ENCODE peak calls at places on chromosomes 1 and 21, in five cellular contexts. P is tibial artery, H is lower lobe of right lung, W is uterus, C is thoracic aorta. Y is an unnamed sample. For H3K4me1, the result is how much of the 10 kb centered on the place peaks cover.

GRCh38 chr1:198275598-198275997 is 118.8 kb downstream of the NEK7 start:
- DNase-seq in P (no peak), H (no peak), W (no peak), C (no peak), Y (no peak)

GRCh38 chr1:18735369-18735997 is 104.8 kb downstream of the PAX7 start:
- DNase-seq in P (no peak), H (no peak), W (no peak), C (no peak), Y (no peak)

GRCh38 chr1:31583995-31584868 is 7.9 kb downstream of the TINAGL1 start:
- DNase-seq in P (peak), H (peak), W (peak), C (peak), Y (peak)

GRCh38 chr21:42038826-42039425 is 28.8 kb upstream of the ZBTB21 start:
- DNase-seq in P (no peak), H (no peak), W (no peak), C (no peak), Y (no peak)

GRCh38 chr1:225875044-225875822 is 6.9 kb downstream of the TMEM63A start:
- DNase-seq in P (no peak), H (peak), W (no peak), C (no peak), Y (peak)

GRCh38 chr21:25507522-25507921 is 99.8 kb downstream of the MRPL39 start:
- DNase-seq in P (no peak), H (no peak), W (no peak), C (no peak), Y (no peak)

GRCh38 chr1:183778568-183779433 is 26.1 kb upstream of the RGL1 start:
- DNase-seq in P (no peak), H (no peak), W (no peak), C (no peak), Y (no peak)

GRCh38 chr21:42063578-42064521 is 7.3 kb upstream of the UMODL1 start:
- DNase-seq in P (no peak), H (peak), W (no peak), C (no peak), Y (peak)

GRCh38 chr1:155010211-155010918 is 7.8 kb downstream of the ZBTB7B start:
- DNase-seq in P (no peak), H (no peak), W (no peak), C (no peak), Y (no peak)

GRCh38 chr1:245500546-245500945 is 345.8 kb downstream of the KIF26B start:
- DNase-seq in P (no peak), H (no peak), W (no peak), C (no peak), Y (no peak)

GRCh38 chr1:74713849-74714248 is 19.0 kb downstream of the CRYZ start:
- DNase-seq in P (no peak), H (no peak), W (no peak), C (no peak), Y (no peak)

GRCh38 chr1:178684542-178685000 is 40.5 kb upstream of the RALGPS2 start:
- DNase-seq in P (no peak), H (no peak), W (no peak), C (no peak), Y (no peak)

GRCh38 chr1:70768211-70768610 is 279.4 kb downstream of the PTGER3 start:
- DNase-seq in P (no peak), H (no peak), W (no peak), C (no peak), Y (no peak)

GRCh38 chr1:3226664-3227371 is 157.8 kb downstream of the PRDM16 start:
- DNase-seq in P (no peak), H (no peak), W (no peak), C (no peak), Y (no peak)

GRCh38 chr1:151158751-151159251 is 2.4 kb downstream of the TNFAIP8L2 start:
- DNase-seq in P (no peak), H (no peak), W (no peak), C (no peak), Y (no peak)

GRCh38 chr1:151156515-151156819 is at the start of gene TNFAIP8L2:
- DNase-seq in P (peak), H (peak), W (no peak), C (no peak), Y (peak)

GRCh38 chr1:151157067-151157531 is 650 bp downstream of the TNFAIP8L2 start:
- DNase-seq in P (no peak), H (no peak), W (no peak), C (no peak), Y (no peak)

GRCh38 chr1:151159373-151159772 is 2.9 kb downstream of the TNFAIP8L2 start:
- DNase-seq in P (no peak), H (no peak), W (no peak), C (no peak), Y (no peak)

GRCh38 chr1:151158311-151158710 is 1.9 kb downstream of the TNFAIP8L2 start:
- DNase-seq in P (no peak), H (no peak), W (no peak), C (no peak), Y (no peak)
- H3K27ac ChIP-seq in P (no peak), H (no peak), W (no peak), C (no peak), Y (no peak)

GRCh38 chr1:200634449-200635122 is 14.0 kb upstream of the KIF14 start:
- DNase-seq in P (no peak), H (no peak), W (no peak), C (no peak), Y (no peak)
- TF ChIP-seq CTCF in P (no peak), H (no peak), W (no peak), C (no peak), Y (no peak)

DNA sequence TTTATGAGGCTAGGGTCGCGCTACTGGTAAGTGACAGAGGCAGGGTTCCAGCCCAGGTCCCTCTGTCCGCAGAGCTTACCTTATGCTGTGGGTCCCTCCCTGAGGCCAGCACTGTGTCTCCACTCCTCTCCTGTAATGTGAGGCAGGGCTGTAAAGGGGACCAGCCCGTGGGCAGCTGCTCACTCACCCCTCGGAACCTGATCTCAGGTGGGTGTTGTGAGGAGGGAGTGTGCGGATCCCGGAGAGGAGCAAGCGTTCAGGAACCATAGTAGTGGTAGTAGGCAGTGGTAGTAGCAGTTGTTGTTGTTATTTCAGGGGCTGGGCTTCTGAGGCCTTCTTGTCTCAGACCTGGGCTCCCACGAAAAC is 1.7 kb downstream of the ZC3H12A start:
- DNase-seq in P (no peak), H (no peak), W (no peak), C (no peak), Y (no peak)
- H3K4me1 ChIP-seq in P (under half), H (half or more), W (under half), C (half or more), Y (half or more)

GRCh38 chr1:227417622-227418245 is 99.4 kb upstream of the CDC42BPA start:
- DNase-seq in P (no peak), H (no peak), W (no peak), C (no peak), Y (no peak)

GRCh38 chr1:227420147-227420546 is 101.9 kb upstream of the CDC42BPA start:
- DNase-seq in P (no peak), H (no peak), W (no peak), C (no peak), Y (no peak)

GRCh38 chr1:227411066-227411465 is 92.8 kb upstream of the CDC42BPA start:
- DNase-seq in P (no peak), H (no peak), W (no peak), C (no peak), Y (no peak)

DNA sequence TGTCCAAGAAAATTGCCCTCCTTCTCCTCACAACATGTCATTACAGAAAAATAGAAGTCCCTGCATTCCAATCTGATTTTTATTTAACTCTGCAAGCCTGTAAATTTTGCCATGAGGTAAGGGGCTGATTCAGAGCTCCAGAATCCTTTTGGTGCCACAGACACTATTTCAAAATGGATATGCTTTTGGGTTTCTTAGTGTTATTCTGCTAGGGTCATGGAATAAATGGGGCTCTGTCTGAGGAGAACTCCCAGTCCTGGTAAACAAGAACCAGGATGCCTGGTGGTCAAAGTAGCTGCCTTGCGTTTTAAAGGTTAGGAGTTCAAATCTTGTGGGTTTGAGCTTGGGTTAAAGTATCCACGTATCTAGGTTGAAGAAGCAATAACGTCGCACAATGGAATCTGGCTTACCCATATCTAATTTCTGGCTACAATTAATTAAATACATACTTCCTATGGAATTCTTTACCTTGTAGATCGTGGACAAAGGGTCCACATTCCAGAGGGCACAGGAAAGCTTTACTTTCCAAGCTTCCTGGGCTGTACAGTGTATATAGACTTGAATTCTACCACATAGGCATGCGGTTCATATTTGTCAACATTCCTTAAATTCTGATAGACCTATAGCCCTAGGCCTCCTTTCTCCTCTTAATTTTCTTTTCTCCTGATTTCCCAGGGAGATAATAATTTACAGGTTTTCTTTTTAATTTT is 98.0 kb upstream of the CDC42BPA start:
- DNase-seq in P (no peak), H (no peak), W (no peak), C (no peak), Y (no peak)
- H3K27ac ChIP-seq in P (no peak), H (no peak), W (no peak), C (peak), Y (no peak)

GRCh38 chr1:21379571-21379970 is 60.4 kb upstream of the NBPF3 start:
- DNase-seq in P (no peak), H (no peak), W (no peak), C (no peak), Y (no peak)

GRCh38 chr1:21384620-21385019 is 55.3 kb upstream of the NBPF3 start:
- DNase-seq in P (no peak), H (peak), W (no peak), C (no peak), Y (no peak)

GRCh38 chr1:21385022-21385421 is 54.9 kb upstream of the NBPF3 start:
- DNase-seq in P (no peak), H (no peak), W (no peak), C (no peak), Y (no peak)

GRCh38 chr1:21381354-21381753 is 58.6 kb upstream of the NBPF3 start:
- DNase-seq in P (no peak), H (no peak), W (no peak), C (no peak), Y (no peak)

DNA sequence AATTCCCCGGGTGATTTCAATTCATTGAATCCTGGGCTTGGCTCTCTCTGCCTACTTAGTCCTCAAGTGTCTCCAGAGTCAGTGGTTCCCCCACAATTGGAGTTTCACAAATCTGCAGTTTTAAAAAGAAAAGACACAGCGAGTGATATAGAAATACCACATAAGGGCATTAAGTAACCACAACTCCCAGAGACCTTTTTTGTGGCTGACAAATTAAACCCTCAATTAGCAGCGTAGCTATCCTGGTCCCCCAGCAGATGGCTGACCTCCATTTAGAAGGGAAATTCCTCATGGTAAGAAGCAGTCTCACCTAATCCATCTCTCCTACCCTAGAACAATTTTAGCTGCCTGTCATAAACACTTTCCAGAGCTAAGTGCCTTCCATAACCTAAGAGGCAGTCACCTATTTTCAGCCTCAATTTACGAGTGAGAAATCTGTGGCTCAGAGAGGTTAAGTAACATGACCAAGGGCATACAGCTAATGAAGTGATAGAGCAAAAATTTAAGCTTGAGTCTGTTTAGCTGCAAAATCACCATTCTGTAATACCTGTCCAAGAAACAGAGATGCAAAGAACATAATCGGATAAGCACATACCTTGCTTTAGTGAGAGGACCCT is 56.0 kb upstream of the NBPF3 start:
- DNase-seq in P (no peak), H (no peak), W (no peak), C (no peak), Y (no peak)
- TF ChIP-seq CTCF in P (no peak), H (no peak), W (no peak), C (no peak), Y (no peak)

GRCh38 chr1:8378202-8378601 is 60.3 kb downstream of the SLC45A1 start:
- DNase-seq in P (no peak), H (no peak), W (no peak), C (no peak), Y (no peak)

GRCh38 chr1:8377382-8377928 is 59.5 kb downstream of the SLC45A1 start:
- DNase-seq in P (no peak), H (no peak), W (no peak), C (no peak), Y (no peak)

GRCh38 chr1:8374812-8375211 is 56.9 kb downstream of the SLC45A1 start:
- DNase-seq in P (no peak), H (no peak), W (no peak), C (no peak), Y (no peak)

GRCh38 chr1:8374356-8374755 is 56.4 kb downstream of the SLC45A1 start:
- DNase-seq in P (no peak), H (no peak), W (no peak), C (no peak), Y (peak)

GRCh38 chr1:8376358-8376840 is 58.5 kb downstream of the SLC45A1 start:
- DNase-seq in P (no peak), H (no peak), W (no peak), C (no peak), Y (no peak)
- H3K4me1 ChIP-seq in P (under half), H (half or more), W (under half), C (half or more), Y (under half)